ENCODE peak calls at places on chromosomes 12 and 14, in six cellular contexts. Z is testis; S is fibroblast of villous mesenchyme; J is GM12865; D is heart right ventricle; F is CD4-positive, CD25-positive, alpha-beta regulatory T cell. P is an unnamed sample.

GRCh38 chr12:129049917-129050316 is 196.6 kb downstream of the GLT1D1 start:
- DNase-seq in Z (no peak), S (no peak), J (peak; percentile 37), D (no peak), F (no peak), P (no peak)

GRCh38 chr12:54967461-54967860 is 17.1 kb downstream of the TESPA1 start:
- DNase-seq in Z (peak; percentile 60), S (no peak), J (no peak), D (no peak), F (no peak), P (no peak)

GRCh38 chr14:73241481-73242165 is 4.3 kb downstream of the PAPLN start:
- DNase-seq in Z (no peak), S (no peak), J (no peak), D (no peak), F (no peak), P (no peak)

GRCh38 chr12:88272456-88272855 is 130.3 kb downstream of the TMTC3 start:
- DNase-seq in Z (no peak), S (peak; percentile 21), J (no peak), D (no peak), F (no peak), P (no peak)

GRCh38 chr14:102086346-102086971 is 385 bp downstream of the HSP90AA1 start:
- DNase-seq in Z (peak; percentile 53), S (peak; percentile 82), J (peak; percentile 75), D (peak; percentile 54), F (peak; percentile 88), P (peak; percentile 70)

GRCh38 chr12:130707571-130707891 is 8.6 kb downstream of the RIMBP2 start:
- DNase-seq in Z (no peak), S (no peak), J (no peak), D (no peak), F (no peak), P (peak; percentile 43)

GRCh38 chr14:66601932-66602578 is 94.1 kb downstream of the GPHN start:
- DNase-seq in Z (no peak), S (peak; percentile 1), J (peak; percentile 40), D (no peak), F (no peak), P (no peak)

GRCh38 chr12:76726626-76727025 is 37.3 kb upstream of the ZDHHC17 start:
- DNase-seq in Z (no peak), S (no peak), J (no peak), D (no peak), F (no peak), P (no peak)

GRCh38 chr12:11941601-11942360 is 129.0 kb upstream of the BCL2L14 start:
- DNase-seq in Z (no peak), S (peak; percentile 23), J (no peak), D (no peak), F (no peak), P (no peak)

GRCh38 chr12:88750867-88751543 is 170.7 kb upstream of the KITLG start:
- DNase-seq in Z (no peak), S (no peak), J (no peak), D (no peak), F (no peak), P (no peak)

GRCh38 chr12:111143216-111143756 is 222.9 kb upstream of the MYL2 start:
- DNase-seq in Z (no peak), S (no peak), J (no peak), D (no peak), F (no peak), P (no peak)

GRCh38 chr12:106682594-106683234 is 91.8 kb upstream of the RIC8B start:
- DNase-seq in Z (no peak), S (peak; percentile 56), J (peak; percentile 56), D (no peak), F (peak; percentile 50), P (no peak)

GRCh38 chr12:38664661-38665269 is 240.6 kb downstream of the CPNE8 start:
- DNase-seq in Z (peak; percentile 18), S (peak; percentile 30), J (peak; percentile 44), D (no peak), F (peak; percentile 10), P (no peak)

GRCh38 chr14:59576332-59577294 is at the start of gene CCDC175:
- DNase-seq in Z (peak; percentile 97), S (peak; percentile 83), J (peak; percentile 89), D (peak; percentile 81), F (peak; percentile 80), P (peak; percentile 76)

GRCh38 chr12:115451785-115452736 is 768.1 kb upstream of the TBX3 start:
- DNase-seq in Z (peak; percentile 64), S (peak; percentile 21), J (peak; percentile 62), D (peak; percentile 67), F (no peak), P (no peak)

GRCh38 chr12:122865268-122866231 is 30.3 kb downstream of the HIP1R start:
- DNase-seq in Z (peak; percentile 58), S (no peak), J (peak; percentile 38), D (peak; percentile 60), F (no peak), P (no peak)

GRCh38 chr12:95701722-95702418 is 88.7 kb downstream of the NTN4 start:
- DNase-seq in Z (no peak), S (no peak), J (no peak), D (no peak), F (no peak), P (peak; percentile 31)

GRCh38 chr12:113007166-113007565 is 28.8 kb downstream of the OAS2 start:
- DNase-seq in Z (no peak), S (peak; percentile 8), J (no peak), D (no peak), F (no peak), P (no peak)

GRCh38 chr12:27460471-27460978 is 14.0 kb downstream of the SMCO2 start:
- DNase-seq in Z (no peak), S (peak; percentile 17), J (peak; percentile 50), D (no peak), F (peak; percentile 59), P (no peak)

GRCh38 chr12:11718768-11719253 is 69.3 kb downstream of the ETV6 start:
- DNase-seq in Z (no peak), S (peak; percentile 58), J (no peak), D (no peak), F (no peak), P (no peak)

GRCh38 chr12:12338528-12339168 is 11.4 kb downstream of the MANSC1 start:
- DNase-seq in Z (no peak), S (no peak), J (no peak), D (no peak), F (no peak), P (no peak)

GRCh38 chr12:79933043-79933442 is 1.9 kb downstream of the PPP1R12A start:
- DNase-seq in Z (no peak), S (no peak), J (no peak), D (no peak), F (no peak), P (no peak)

GRCh38 chr12:79934309-79935020 is 432 bp downstream of the PPP1R12A start:
- DNase-seq in Z (peak; percentile 65), S (no peak), J (no peak), D (no peak), F (peak; percentile 62), P (peak; percentile 85)

GRCh38 chr12:79935021-79935623 is at the start of gene PPP1R12A:
- DNase-seq in Z (peak; percentile 98), S (peak; percentile 98), J (peak; percentile 98), D (peak; percentile 98), F (peak; percentile 97), P (peak; percentile 97)

GRCh38 chr12:79933580-79934264 is 1.2 kb downstream of the PPP1R12A start:
- DNase-seq in Z (peak; percentile 37), S (peak; percentile 19), J (peak; percentile 48), D (no peak), F (peak; percentile 68), P (no peak)

GRCh38 chr12:79932393-79932792 is 2.5 kb downstream of the PPP1R12A start:
- DNase-seq in Z (no peak), S (peak; percentile 11), J (no peak), D (no peak), F (no peak), P (no peak)
- H3K4me3 ChIP-seq in Z (no peak overlapping the region), S (peak overlapping the region; percentile 90), J (peak overlapping the region; percentile 77), D (peak overlapping the region; percentile 85), F (peak overlapping the region; percentile 92), P (peak overlapping the region; percentile 88)

GRCh38 chr12:105234197-105234596 is 1.8 kb downstream of the APPL2 start:
- DNase-seq in Z (no peak), S (no peak), J (no peak), D (no peak), F (peak; percentile 25), P (no peak)
- H3K4me3 ChIP-seq in Z (peak overlapping the region; percentile 93), S (peak overlapping the region; percentile 71), J (no peak overlapping the region), D (peak overlapping the region; percentile 81), F (peak overlapping the region; percentile 92), P (peak overlapping the region; percentile 87)

GRCh38 chr14:105077649-105077995 is 12.4 kb upstream of the GPR132 start:
- DNase-seq in Z (no peak), S (no peak), J (no peak), D (no peak), F (no peak), P (no peak)

GRCh38 chr14:105078294-105078693 is 13.1 kb upstream of the GPR132 start:
- DNase-seq in Z (no peak), S (no peak), J (no peak), D (no peak), F (no peak), P (no peak)

GRCh38 chr14:105075364-105076295 is 10.4 kb upstream of the GPR132 start:
- DNase-seq in Z (no peak), S (peak; percentile 69), J (peak; percentile 54), D (peak; percentile 71), F (peak; percentile 71), P (no peak)

GRCh38 chr14:105076296-105076804 is 11.1 kb upstream of the GPR132 start:
- DNase-seq in Z (no peak), S (no peak), J (no peak), D (no peak), F (no peak), P (no peak)

DNA sequence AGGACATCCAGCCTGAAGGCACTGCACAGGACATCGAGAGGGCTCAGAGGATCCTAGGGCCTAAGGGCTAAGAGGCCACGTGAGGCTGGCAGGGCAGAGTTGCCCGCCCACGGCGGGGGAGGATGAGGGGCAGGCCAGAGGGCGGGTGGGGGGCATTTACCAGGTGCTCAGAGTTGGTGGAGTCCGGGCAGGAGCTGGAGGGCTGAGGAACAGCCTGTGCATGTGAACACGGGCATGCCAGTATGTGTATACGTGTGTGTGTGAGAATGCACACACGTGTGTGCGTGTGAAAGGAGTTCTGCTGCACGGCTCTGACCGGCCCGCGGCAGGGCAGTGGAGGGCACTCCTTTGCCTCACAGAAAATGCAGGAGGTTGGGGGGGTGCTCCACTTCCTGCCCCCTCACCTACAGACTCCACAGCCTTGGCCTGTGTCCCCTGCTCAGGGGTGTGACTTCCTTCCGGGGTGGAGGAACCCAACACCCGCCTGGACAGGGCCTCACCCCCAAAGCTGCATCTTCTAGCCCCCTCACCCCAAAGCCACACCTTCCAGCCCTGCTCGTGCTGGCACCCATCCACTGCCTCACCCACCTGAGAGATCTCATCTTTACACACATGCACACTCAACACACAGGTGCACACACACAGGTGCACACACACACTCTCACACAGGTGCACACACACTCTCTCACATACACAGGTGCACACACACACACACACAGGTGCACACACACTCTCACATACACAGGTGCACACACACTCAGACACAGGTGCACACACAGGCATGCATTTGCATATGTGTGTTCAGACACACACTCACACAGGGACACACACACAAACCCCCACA is 11.8 kb upstream of the GPR132 start:
- DNase-seq in Z (no peak), S (no peak), J (no peak), D (no peak), F (peak; percentile 74), P (no peak)
- H3K4me3 ChIP-seq in Z (no peak overlapping the region), S (no peak overlapping the region), J (no peak overlapping the region), D (no peak overlapping the region), F (no peak overlapping the region), P (no peak overlapping the region)

GRCh38 chr12:6373022-6373787 is 2.2 kb downstream of the SCNN1A start:
- DNase-seq in Z (no peak), S (no peak), J (no peak), D (no peak), F (no peak), P (no peak)
- H3K4me3 ChIP-seq in Z (no peak overlapping the region), S (no peak overlapping the region), J (no peak overlapping the region), D (no peak overlapping the region), F (no peak overlapping the region), P (no peak overlapping the region)

P was measured in tibial artery.